ENCODE peak calls at places on chromosomes 1 and 21, in five cellular contexts. One of them, this sample, is unnamed.

GRCh38 chr1:170768929-170769328 is 105.0 kb downstream of the PRRX1 start:
- DNase-seq in psoas muscle: no peak
- DNase-seq in CD8-positive, alpha-beta T cell: no peak
- DNase-seq in fibroblast of lung: no peak
- DNase-seq in heart left ventricle: no peak
- DNase-seq in this sample: no peak

GRCh38 chr1:234916840-234917239 is 211.8 kb downstream of the TOMM20 start:
- DNase-seq in psoas muscle: no peak
- DNase-seq in heart left ventricle: no peak
- DNase-seq in fibroblast of lung: no peak
- DNase-seq in CD8-positive, alpha-beta T cell: no peak
- DNase-seq in this sample: no peak

GRCh38 chr1:20178634-20179368 is 7.1 kb upstream of the UBXN10 start:
- DNase-seq in psoas muscle: peak; percentile 30
- DNase-seq in heart left ventricle: no peak
- DNase-seq in CD8-positive, alpha-beta T cell: no peak
- DNase-seq in fibroblast of lung: no peak
- DNase-seq in this sample: no peak

GRCh38 chr1:156104065-156104810 is 10.3 kb upstream of the LMNA start:
- DNase-seq in CD8-positive, alpha-beta T cell: no peak
- DNase-seq in heart left ventricle: peak; percentile 81
- DNase-seq in fibroblast of lung: peak; percentile 75
- DNase-seq in psoas muscle: peak; percentile 63
- DNase-seq in this sample: peak; percentile 88

GRCh38 chr21:43192501-43193081 is 23.8 kb downstream of the CRYAA start:
- DNase-seq in fibroblast of lung: no peak
- DNase-seq in psoas muscle: no peak
- DNase-seq in heart left ventricle: peak; percentile 2
- DNase-seq in CD8-positive, alpha-beta T cell: no peak
- DNase-seq in this sample: no peak

GRCh38 chr1:203537806-203538464 is 44.0 kb downstream of the OPTC start:
- DNase-seq in heart left ventricle: no peak
- DNase-seq in psoas muscle: no peak
- DNase-seq in CD8-positive, alpha-beta T cell: no peak
- DNase-seq in fibroblast of lung: peak; percentile 72
- DNase-seq in this sample: peak; percentile 41

GRCh38 chr1:246145900-246146299 is 361.2 kb downstream of the SMYD3 start:
- DNase-seq in CD8-positive, alpha-beta T cell: no peak
- DNase-seq in psoas muscle: no peak
- DNase-seq in heart left ventricle: no peak
- DNase-seq in fibroblast of lung: no peak
- DNase-seq in this sample: no peak

GRCh38 chr21:43015906-43016540 is 41.7 kb downstream of the PKNOX1 start:
- DNase-seq in heart left ventricle: no peak
- DNase-seq in fibroblast of lung: no peak
- DNase-seq in CD8-positive, alpha-beta T cell: no peak
- DNase-seq in psoas muscle: no peak
- DNase-seq in this sample: no peak

GRCh38 chr1:33296082-33296458 is 24.8 kb downstream of the A3GALT2 start:
- DNase-seq in heart left ventricle: no peak
- DNase-seq in psoas muscle: no peak
- DNase-seq in fibroblast of lung: no peak
- DNase-seq in CD8-positive, alpha-beta T cell: no peak
- DNase-seq in this sample: no peak

GRCh38 chr1:47784294-47784650 is 212.9 kb downstream of the TRABD2B start:
- DNase-seq in heart left ventricle: no peak
- DNase-seq in fibroblast of lung: no peak
- DNase-seq in psoas muscle: no peak
- DNase-seq in CD8-positive, alpha-beta T cell: no peak
- DNase-seq in this sample: no peak

GRCh38 chr1:216485042-216485441 is 61.8 kb upstream of the USH2A start:
- DNase-seq in CD8-positive, alpha-beta T cell: no peak
- DNase-seq in fibroblast of lung: no peak
- DNase-seq in heart left ventricle: no peak
- DNase-seq in psoas muscle: no peak
- DNase-seq in this sample: no peak

GRCh38 chr1:165747632-165748452 is 20.8 kb downstream of the TMCO1 start:
- DNase-seq in psoas muscle: no peak
- DNase-seq in heart left ventricle: no peak
- DNase-seq in fibroblast of lung: no peak
- DNase-seq in CD8-positive, alpha-beta T cell: no peak
- DNase-seq in this sample: no peak

GRCh38 chr1:206930210-206930798 is 8.6 kb upstream of the FCMR start:
- DNase-seq in heart left ventricle: no peak
- DNase-seq in fibroblast of lung: no peak
- DNase-seq in CD8-positive, alpha-beta T cell: peak; percentile 34
- DNase-seq in psoas muscle: no peak
- DNase-seq in this sample: no peak

GRCh38 chr1:13583964-13584791 is 546 bp downstream of the PDPN start:
- DNase-seq in CD8-positive, alpha-beta T cell: no peak
- DNase-seq in heart left ventricle: no peak
- DNase-seq in fibroblast of lung: peak; percentile 82
- DNase-seq in psoas muscle: peak; percentile 66
- DNase-seq in this sample: peak; percentile 78

GRCh38 chr1:38564946-38565570 is 294.5 kb downstream of the RRAGC start:
- DNase-seq in heart left ventricle: no peak
- DNase-seq in fibroblast of lung: no peak
- DNase-seq in psoas muscle: no peak
- DNase-seq in CD8-positive, alpha-beta T cell: no peak
- DNase-seq in this sample: no peak

GRCh38 chr1:76687324-76688018 is 179.8 kb upstream of the ST6GALNAC5 start:
- DNase-seq in fibroblast of lung: no peak
- DNase-seq in psoas muscle: no peak
- DNase-seq in heart left ventricle: no peak
- DNase-seq in CD8-positive, alpha-beta T cell: no peak
- DNase-seq in this sample: no peak

GRCh38 chr1:205590457-205590768 is 41.4 kb downstream of the ELK4 start:
- DNase-seq in fibroblast of lung: no peak
- DNase-seq in psoas muscle: no peak
- DNase-seq in CD8-positive, alpha-beta T cell: no peak
- DNase-seq in heart left ventricle: no peak
- DNase-seq in this sample: no peak

GRCh38 chr1:221611930-221612777 is 129.7 kb downstream of the DUSP10 start:
- DNase-seq in psoas muscle: peak; percentile 62
- DNase-seq in CD8-positive, alpha-beta T cell: no peak
- DNase-seq in fibroblast of lung: peak; percentile 94
- DNase-seq in heart left ventricle: peak; percentile 48
- DNase-seq in this sample: peak; percentile 92

GRCh38 chr1:156497743-156498446 is 2.7 kb downstream of the MEF2D start:
- DNase-seq in fibroblast of lung: no peak
- DNase-seq in psoas muscle: no peak
- DNase-seq in CD8-positive, alpha-beta T cell: no peak
- DNase-seq in heart left ventricle: peak; percentile 49
- DNase-seq in this sample: no peak

GRCh38 chr1:223129229-223129851 is 13.7 kb downstream of the TLR5 start:
- DNase-seq in heart left ventricle: peak; percentile 70
- DNase-seq in psoas muscle: peak; percentile 80
- DNase-seq in fibroblast of lung: peak; percentile 40
- DNase-seq in CD8-positive, alpha-beta T cell: peak; percentile 44
- DNase-seq in this sample: peak; percentile 35

GRCh38 chr1:61581241-61581640 is 143.7 kb downstream of the TM2D1 start:
- DNase-seq in fibroblast of lung: no peak
- DNase-seq in psoas muscle: no peak
- DNase-seq in CD8-positive, alpha-beta T cell: no peak
- DNase-seq in heart left ventricle: no peak
- DNase-seq in this sample: peak; percentile 28

DNA sequence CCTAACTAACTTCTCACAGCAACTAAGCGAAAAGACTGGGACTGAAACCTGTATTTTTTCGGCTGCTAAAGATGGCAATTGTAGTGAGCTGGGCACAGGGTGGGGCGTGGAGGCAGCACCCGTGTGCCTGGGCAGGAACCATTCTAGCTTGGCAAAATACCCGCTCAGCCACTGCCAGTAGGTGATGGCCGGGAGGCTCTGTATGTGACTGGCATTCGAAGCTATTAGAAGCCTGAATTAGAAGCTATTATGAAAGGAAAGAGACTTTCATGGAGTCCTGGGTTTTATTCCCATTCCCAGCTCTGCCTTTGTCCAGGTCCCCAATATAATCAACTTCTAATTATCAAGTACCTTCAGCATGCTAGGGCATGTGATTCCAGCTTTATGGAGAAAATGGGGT is 125.7 kb downstream of the KCNN3 start:
- DNase-seq in CD8-positive, alpha-beta T cell: no peak
- DNase-seq in fibroblast of lung: no peak
- DNase-seq in psoas muscle: no peak
- DNase-seq in heart left ventricle: no peak
- DNase-seq in this sample: no peak
- H3K4me3 ChIP-seq in CD8-positive, alpha-beta T cell: no peak overlapping the region
- H3K4me3 ChIP-seq in fibroblast of lung: no peak overlapping the region
- H3K4me3 ChIP-seq in psoas muscle: no peak overlapping the region
- H3K4me3 ChIP-seq in heart left ventricle: no peak overlapping the region
- H3K4me3 ChIP-seq in this sample: no peak overlapping the region

GRCh38 chr1:188237573-188238353 is 1409.0 kb downstream of the PLA2G4A start:
- DNase-seq in fibroblast of lung: peak; percentile 75
- DNase-seq in psoas muscle: no peak
- DNase-seq in heart left ventricle: no peak
- DNase-seq in CD8-positive, alpha-beta T cell: no peak
- DNase-seq in this sample: peak; percentile 3

GRCh38 chr1:188244681-188245080 is 1415.9 kb downstream of the PLA2G4A start:
- DNase-seq in CD8-positive, alpha-beta T cell: no peak
- DNase-seq in fibroblast of lung: no peak
- DNase-seq in psoas muscle: no peak
- DNase-seq in heart left ventricle: no peak
- DNase-seq in this sample: no peak

GRCh38 chr1:188243456-188243855 is 1414.7 kb downstream of the PLA2G4A start:
- DNase-seq in heart left ventricle: no peak
- DNase-seq in fibroblast of lung: no peak
- DNase-seq in CD8-positive, alpha-beta T cell: no peak
- DNase-seq in psoas muscle: no peak
- DNase-seq in this sample: no peak

GRCh38 chr1:188241629-188242028 is 1412.9 kb downstream of the PLA2G4A start:
- DNase-seq in heart left ventricle: no peak
- DNase-seq in CD8-positive, alpha-beta T cell: no peak
- DNase-seq in psoas muscle: no peak
- DNase-seq in fibroblast of lung: no peak
- DNase-seq in this sample: no peak

DNA sequence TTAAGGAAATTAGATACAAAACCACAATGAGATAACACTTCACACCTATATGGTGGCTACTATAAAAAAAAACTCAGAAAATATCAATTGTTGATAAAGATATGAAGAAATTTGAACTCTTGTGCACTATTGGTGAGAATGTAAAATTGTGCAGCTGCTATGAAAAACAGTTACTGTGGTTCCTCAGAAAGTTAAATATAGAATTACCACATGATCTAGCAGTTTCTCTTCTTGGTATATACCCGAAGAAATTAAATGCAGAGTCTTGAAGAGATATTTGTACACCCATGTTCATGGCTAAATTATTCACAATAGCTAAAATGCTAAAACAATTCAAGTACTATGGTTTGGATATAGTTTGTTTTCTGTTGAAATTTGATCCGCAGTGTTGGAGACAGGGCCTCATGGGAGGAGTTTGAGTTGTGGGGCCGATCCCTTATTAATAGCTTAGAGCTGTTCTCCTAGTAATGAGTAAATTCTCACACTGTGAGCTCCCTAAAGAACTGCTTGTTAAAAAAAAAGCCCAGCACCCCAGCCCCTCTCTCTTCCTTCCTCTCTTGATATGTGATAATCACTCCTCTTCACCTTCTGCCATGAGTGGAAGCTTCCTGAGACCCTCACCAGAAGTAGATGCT is 1412.1 kb downstream of the PLA2G4A start:
- DNase-seq in CD8-positive, alpha-beta T cell: no peak
- DNase-seq in heart left ventricle: no peak
- DNase-seq in psoas muscle: no peak
- DNase-seq in fibroblast of lung: no peak
- DNase-seq in this sample: no peak
- TF ChIP-seq CTCF in CD8-positive, alpha-beta T cell: no peak
- TF ChIP-seq CTCF in heart left ventricle: no peak
- TF ChIP-seq CTCF in psoas muscle: no peak
- TF ChIP-seq CTCF in fibroblast of lung: no peak
- TF ChIP-seq CTCF in this sample: no peak

GRCh38 chr1:199394856-199395255 is 632.7 kb upstream of the NR5A2 start:
- DNase-seq in CD8-positive, alpha-beta T cell: no peak
- DNase-seq in psoas muscle: no peak
- DNase-seq in heart left ventricle: no peak
- DNase-seq in fibroblast of lung: no peak
- DNase-seq in this sample: no peak
- H3K4me3 ChIP-seq in CD8-positive, alpha-beta T cell: no peak overlapping the region
- H3K4me3 ChIP-seq in psoas muscle: no peak overlapping the region
- H3K4me3 ChIP-seq in heart left ventricle: no peak overlapping the region
- H3K4me3 ChIP-seq in fibroblast of lung: no peak overlapping the region
- H3K4me3 ChIP-seq in this sample: no peak overlapping the region

GRCh38 chr1:166839600-166840308 is 479 bp downstream of the POGK start:
- DNase-seq in heart left ventricle: peak; percentile 43
- DNase-seq in psoas muscle: peak; percentile 72
- DNase-seq in fibroblast of lung: peak; percentile 19
- DNase-seq in CD8-positive, alpha-beta T cell: peak; percentile 56
- DNase-seq in this sample: peak; percentile 25
- TF ChIP-seq CTCF in heart left ventricle: peak; percentile 28
- TF ChIP-seq CTCF in psoas muscle: peak; percentile 11
- TF ChIP-seq CTCF in fibroblast of lung: peak; percentile 27
- TF ChIP-seq CTCF in CD8-positive, alpha-beta T cell: no peak
- TF ChIP-seq CTCF in this sample: peak; percentile 22

GRCh38 chr1:232628335-232629214 is 1.4 kb downstream of the SIPA1L2 start:
- DNase-seq in fibroblast of lung: peak; percentile 54
- DNase-seq in CD8-positive, alpha-beta T cell: no peak
- DNase-seq in psoas muscle: no peak
- DNase-seq in heart left ventricle: no peak
- DNase-seq in this sample: peak; percentile 48

GRCh38 chr1:232630047-232630893 is at the start of gene SIPA1L2:
- DNase-seq in fibroblast of lung: peak; percentile 91
- DNase-seq in heart left ventricle: peak; percentile 96
- DNase-seq in CD8-positive, alpha-beta T cell: peak; percentile 76
- DNase-seq in psoas muscle: peak; percentile 96
- DNase-seq in this sample: peak; percentile 79

GRCh38 chr1:232629250-232630046 is 485 bp downstream of the SIPA1L2 start:
- DNase-seq in heart left ventricle: peak; percentile 24
- DNase-seq in psoas muscle: peak; percentile 40
- DNase-seq in CD8-positive, alpha-beta T cell: no peak
- DNase-seq in fibroblast of lung: peak; percentile 54
- DNase-seq in this sample: peak; percentile 3

GRCh38 chr1:232627645-232628334 is 2.1 kb downstream of the SIPA1L2 start:
- DNase-seq in CD8-positive, alpha-beta T cell: no peak
- DNase-seq in psoas muscle: no peak
- DNase-seq in fibroblast of lung: peak; percentile 48
- DNase-seq in heart left ventricle: no peak
- DNase-seq in this sample: peak; percentile 39

DNA sequence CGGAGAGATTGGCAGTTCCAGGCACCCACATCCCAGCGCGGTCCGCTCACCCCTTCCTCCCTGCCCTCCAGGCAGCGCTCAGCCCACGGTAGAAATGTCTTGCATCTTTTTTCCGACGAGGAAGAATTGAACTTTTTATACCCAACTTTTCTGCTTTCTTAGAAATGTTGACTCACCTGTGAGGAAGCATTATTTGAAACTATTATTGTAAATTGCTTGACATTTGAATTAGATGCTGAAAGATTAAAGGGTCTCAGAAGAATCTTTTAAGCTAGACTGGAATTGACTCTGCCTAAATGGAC is 912 bp upstream of the SIPA1L2 start:
- DNase-seq in psoas muscle: no peak
- DNase-seq in fibroblast of lung: no peak
- DNase-seq in CD8-positive, alpha-beta T cell: no peak
- DNase-seq in heart left ventricle: no peak
- DNase-seq in this sample: no peak
- H3K4me3 ChIP-seq in psoas muscle: peak overlapping the region; percentile 97
- H3K4me3 ChIP-seq in fibroblast of lung: peak overlapping the region; percentile 58
- H3K4me3 ChIP-seq in CD8-positive, alpha-beta T cell: peak overlapping the region; percentile 46
- H3K4me3 ChIP-seq in heart left ventricle: peak overlapping the region; percentile 79
- H3K4me3 ChIP-seq in this sample: peak overlapping the region; percentile 54

GRCh38 chr1:93980320-93980744 is 71.1 kb upstream of the GCLM start:
- DNase-seq in heart left ventricle: no peak
- DNase-seq in psoas muscle: no peak
- DNase-seq in fibroblast of lung: peak; percentile 40
- DNase-seq in CD8-positive, alpha-beta T cell: no peak
- DNase-seq in this sample: no peak
- TF ChIP-seq CTCF in heart left ventricle: no peak
- TF ChIP-seq CTCF in psoas muscle: no peak
- TF ChIP-seq CTCF in fibroblast of lung: peak; percentile 24
- TF ChIP-seq CTCF in CD8-positive, alpha-beta T cell: no peak
- TF ChIP-seq CTCF in this sample: peak; percentile 32